ENCODE peak calls at places on chromosome 15, in five cellular contexts. B is activated CD8-positive, alpha-beta T cell treated with anti-CD3 and anti-CD28 coated beads for 36 hours; H is GM23338; W is hepatocyte; R is esophagus squamous epithelium. Y is an unnamed sample.

GRCh38 chr15:90086868-90087268 is 15.4 kb downstream of the IDH2 start:
- DNase-seq in B (peak; percentile 73), H (peak; percentile 67), W (no peak), R (no peak), Y (no peak)

GRCh38 chr15:58545307-58546065 is 113.7 kb downstream of the LIPC start:
- DNase-seq in B (peak; percentile 82), H (no peak), W (no peak), R (no peak), Y (no peak)

GRCh38 chr15:96583671-96584070 is 253.2 kb downstream of the NR2F2 start:
- DNase-seq in B (no peak), H (no peak), W (no peak), R (no peak), Y (no peak)

GRCh38 chr15:48358681-48359152 is 27.5 kb downstream of the DUT start:
- DNase-seq in B (no peak), H (no peak), W (no peak), R (no peak), Y (no peak)

GRCh38 chr15:30923429-30923828 is 19.7 kb downstream of the FAN1 start:
- DNase-seq in B (no peak), H (no peak), W (no peak), R (no peak), Y (no peak)

GRCh38 chr15:34039506-34040123 is 611 bp upstream of the AVEN start:
- DNase-seq in B (peak; percentile 76), H (no peak), W (no peak), R (no peak), Y (no peak)

GRCh38 chr15:96177279-96177678 is 153.2 kb upstream of the NR2F2 start:
- DNase-seq in B (no peak), H (no peak), W (no peak), R (no peak), Y (no peak)

GRCh38 chr15:68517285-68517711 is 61.5 kb upstream of the CORO2B start:
- DNase-seq in B (no peak), H (peak; percentile 46), W (no peak), R (no peak), Y (peak; percentile 81)

GRCh38 chr15:82750831-82751181 is 41.1 kb upstream of the AP3B2 start:
- DNase-seq in B (peak; percentile 33), H (peak; percentile 39), W (peak; percentile 34), R (no peak), Y (no peak)

GRCh38 chr15:51398676-51399075 is 57.2 kb downstream of the GLDN start:
- DNase-seq in B (no peak), H (no peak), W (no peak), R (no peak), Y (no peak)

GRCh38 chr15:37054336-37054735 is 46.0 kb downstream of the MEIS2 start:
- DNase-seq in B (no peak), H (no peak), W (no peak), R (no peak), Y (no peak)

GRCh38 chr15:76553564-76553963 is 217.0 kb downstream of the ISL2 start:
- DNase-seq in B (no peak), H (no peak), W (no peak), R (no peak), Y (no peak)

GRCh38 chr15:83626171-83626802 is 27.6 kb upstream of the ADAMTSL3 start:
- DNase-seq in B (peak; percentile 50), H (no peak), W (peak; percentile 19), R (no peak), Y (no peak)

GRCh38 chr15:54559405-54560064 is 581.3 kb downstream of the UNC13C start:
- DNase-seq in B (no peak), H (no peak), W (no peak), R (no peak), Y (no peak)

GRCh38 chr15:88690331-88690730 is 51.5 kb downstream of the ISG20 start:
- DNase-seq in B (no peak), H (no peak), W (no peak), R (no peak), Y (no peak)

GRCh38 chr15:64703632-64703959 is 71.8 kb downstream of the RBPMS2 start:
- DNase-seq in B (no peak), H (no peak), W (no peak), R (no peak), Y (no peak)

GRCh38 chr15:42134617-42135243 is 21.7 kb downstream of the PLA2G4F start:
- DNase-seq in B (no peak), H (no peak), W (peak; percentile 3), R (no peak), Y (no peak)

GRCh38 chr15:81747477-81747876 is 298.3 kb downstream of the MEX3B start:
- DNase-seq in B (no peak), H (no peak), W (no peak), R (no peak), Y (no peak)

GRCh38 chr15:61621146-61621545 is 392.0 kb upstream of the RORA start:
- DNase-seq in B (peak; percentile 35), H (peak; percentile 69), W (peak; percentile 69), R (no peak), Y (no peak)

GRCh38 chr15:29400701-29401100 is 131.1 kb upstream of the NSMCE3 start:
- DNase-seq in B (no peak), H (peak; percentile 77), W (no peak), R (no peak), Y (no peak)

GRCh38 chr15:68229386-68230156 is at the start of gene CLN6:
- DNase-seq in B (peak; percentile 87), H (peak; percentile 89), W (peak; percentile 93), R (peak; percentile 18), Y (peak; percentile 37)

GRCh38 chr15:81835731-81836130 is 210.1 kb downstream of the MEX3B start:
- DNase-seq in B (no peak), H (no peak), W (no peak), R (no peak), Y (no peak)

GRCh38 chr15:93072011-93072410 is 17.0 kb downstream of the RGMA start:
- DNase-seq in B (no peak), H (peak; percentile 65), W (no peak), R (no peak), Y (no peak)

GRCh38 chr15:100043069-100043641 is 298.6 kb downstream of the ADAMTS17 start:
- DNase-seq in B (no peak), H (no peak), W (peak; percentile 30), R (no peak), Y (peak; percentile 42)

GRCh38 chr15:47652213-47652852 is 65.0 kb upstream of the SEMA6D start:
- DNase-seq in B (no peak), H (no peak), W (no peak), R (no peak), Y (no peak)

GRCh38 chr15:100975043-100975442 is 55.9 kb downstream of the LRRK1 start:
- DNase-seq in B (no peak), H (no peak), W (no peak), R (no peak), Y (no peak)

GRCh38 chr15:95895510-95895909 is 435.0 kb upstream of the NR2F2 start:
- DNase-seq in B (no peak), H (no peak), W (no peak), R (no peak), Y (no peak)

GRCh38 chr15:82810863-82811421 is 1.5 kb downstream of the WHAMM start:
- DNase-seq in B (peak; percentile 80), H (no peak), W (no peak), R (no peak), Y (no peak)

GRCh38 chr15:101029971-101030661 is 111.0 kb downstream of the LRRK1 start:
- DNase-seq in B (no peak), H (no peak), W (no peak), R (no peak), Y (no peak)

GRCh38 chr15:44729394-44729913 is 6.9 kb upstream of the TRIM69 start:
- DNase-seq in B (peak; percentile 59), H (peak; percentile 60), W (no peak), R (no peak), Y (no peak)

GRCh38 chr15:92906038-92906437 is 5.9 kb downstream of the CHD2 start:
- DNase-seq in B (no peak), H (no peak), W (no peak), R (no peak), Y (no peak)

GRCh38 chr15:75647370-75648155 is at the start of gene SNX33:
- DNase-seq in B (peak; percentile 75), H (peak; percentile 92), W (peak; percentile 91), R (no peak), Y (no peak)

GRCh38 chr15:96331141-96331941 is 841 bp downstream of the NR2F2 start:
- DNase-seq in B (no peak), H (no peak), W (peak; percentile 75), R (no peak), Y (no peak)

GRCh38 chr15:70064441-70064840 is 33.3 kb downstream of the TLE3 start:
- DNase-seq in B (no peak), H (no peak), W (no peak), R (no peak), Y (no peak)
- TF ChIP-seq CTCF in B (no peak), H (no peak), W (no peak), R (no peak), Y (no peak)

GRCh38 chr15:56222302-56222701 is 21.4 kb downstream of the RFX7 start:
- DNase-seq in B (no peak), H (no peak), W (no peak), R (no peak), Y (no peak)
- TF ChIP-seq CTCF in B (no peak), H (no peak), W (no peak), R (no peak), Y (no peak)

GRCh38 chr15:66046751-66047150 is 177.5 kb downstream of the RAB11A start:
- DNase-seq in B (peak; percentile 12), H (no peak), W (no peak), R (no peak), Y (no peak)
- TF ChIP-seq CTCF in B (no peak), H (peak; percentile 19), W (peak; percentile 21), R (no peak), Y (no peak)

DNA sequence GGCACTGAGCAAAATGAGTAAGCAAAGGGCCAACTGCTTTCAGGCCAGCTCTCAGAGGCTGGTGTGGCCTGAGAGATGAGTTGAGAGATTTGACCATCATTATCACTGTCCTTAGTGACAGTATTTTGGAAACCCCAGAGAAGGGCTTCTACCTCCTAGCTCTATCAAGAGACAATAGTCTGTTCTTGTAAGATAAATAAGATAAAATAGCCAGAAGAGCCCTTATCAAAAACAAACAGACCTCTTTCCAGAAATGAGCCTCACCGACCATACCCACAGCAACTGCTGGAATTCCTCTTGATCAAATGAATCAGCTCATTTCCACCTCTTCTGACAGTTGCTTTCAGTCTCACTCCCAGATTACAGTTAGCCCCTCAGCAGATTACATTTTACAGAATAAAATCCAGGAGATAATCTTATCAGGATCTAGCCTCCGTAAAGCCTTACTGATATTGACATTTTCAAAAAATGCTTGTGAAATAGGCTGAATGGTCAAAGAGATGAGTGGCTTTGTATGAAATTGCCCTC is 4.5 kb downstream of the HDC start:
- DNase-seq in B (peak; percentile 30), H (no peak), W (no peak), R (no peak), Y (no peak)
- TF ChIP-seq CTCF in B (no peak), H (no peak), W (no peak), R (no peak), Y (no peak)

GRCh38 chr15:72783563-72784232 is at the start of gene ADPGK:
- DNase-seq in B (peak; percentile 90), H (peak; percentile 93), W (peak; percentile 97), R (peak; percentile 62), Y (peak; percentile 28)
- TF ChIP-seq CTCF in B (no peak), H (no peak), W (no peak), R (no peak), Y (no peak)